ENCODE peak calls at places on chromosome 12, in four cellular contexts. S is K562, W is HepG2, D is GM12878. M is an unnamed sample.

GRCh38 chr12:94575024-94575423 is 75.3 kb downstream of the TMCC3 start:
- DNase-seq in S (no peak), W (no peak), D (no peak), M (no peak)

GRCh38 chr12:43957732-43958131 is 121.9 kb downstream of the TMEM117 start:
- DNase-seq in S (peak; percentile 44), W (peak; percentile 49), D (peak; percentile 28), M (peak; percentile 46)

GRCh38 chr12:3728686-3729085 is 24.2 kb downstream of the CRACR2A start:
- DNase-seq in S (no peak), W (no peak), D (no peak), M (no peak)

GRCh38 chr12:80053048-80053790 is 46.1 kb upstream of the OTOGL start:
- DNase-seq in S (no peak), W (no peak), D (no peak), M (no peak)

GRCh38 chr12:121949643-121950397 is 31.4 kb downstream of the CFAP251 start:
- DNase-seq in S (no peak), W (peak; percentile 82), D (no peak), M (no peak)

GRCh38 chr12:123268850-123269249 is 2.8 kb downstream of the CDK2AP1 start:
- DNase-seq in S (no peak), W (no peak), D (no peak), M (no peak)

GRCh38 chr12:10982244-10982643 is 4.5 kb downstream of the TAS2R50 start:
- DNase-seq in S (no peak), W (no peak), D (peak; percentile 21), M (no peak)

GRCh38 chr12:6871052-6871957 is 1.8 kb downstream of the SPSB2 start:
- DNase-seq in S (peak; percentile 71), W (no peak), D (no peak), M (no peak)

GRCh38 chr12:78863482-78864427 is 819 bp upstream of the SYT1 start:
- DNase-seq in S (no peak), W (no peak), D (no peak), M (peak; percentile 61)

GRCh38 chr12:12612403-12612802 is 727 bp downstream of the CREBL2 start:
- DNase-seq in S (peak; percentile 40), W (peak; percentile 82), D (no peak), M (peak; percentile 28)

GRCh38 chr12:113670742-113671141 is 199.1 kb upstream of the LHX5 start:
- DNase-seq in S (no peak), W (no peak), D (no peak), M (no peak)

GRCh38 chr12:64968989-64969819 is 144.8 kb downstream of the TBC1D30 start:
- DNase-seq in S (no peak), W (peak; percentile 5), D (no peak), M (no peak)

GRCh38 chr12:105214141-105214540 is 21.8 kb downstream of the APPL2 start:
- DNase-seq in S (no peak), W (no peak), D (no peak), M (no peak)

GRCh38 chr12:40473979-40474378 is 218.3 kb upstream of the CNTN1 start:
- DNase-seq in S (no peak), W (no peak), D (no peak), M (no peak)

GRCh38 chr12:79983492-79983891 is 48.6 kb upstream of the PPP1R12A start:
- DNase-seq in S (no peak), W (no peak), D (no peak), M (no peak)

GRCh38 chr12:560666-561065 is 100.9 kb downstream of the B4GALNT3 start:
- DNase-seq in S (no peak), W (no peak), D (no peak), M (no peak)

GRCh38 chr12:55707841-55708694 is at the start of gene ITGA7:
- DNase-seq in S (peak; percentile 60), W (no peak), D (no peak), M (peak; percentile 84)

GRCh38 chr12:118979763-118980406 is 1.5 kb upstream of the SRRM4 start:
- DNase-seq in S (peak; percentile 76), W (peak; percentile 56), D (no peak), M (peak; percentile 78)

GRCh38 chr12:123233505-123234299 is 466 bp downstream of the MTRFR start:
- DNase-seq in S (no peak), W (no peak), D (no peak), M (no peak)

GRCh38 chr12:80709811-80710726 is 2.6 kb downstream of the MYF6 start:
- DNase-seq in S (peak; percentile 11), W (peak; percentile 9), D (no peak), M (peak; percentile 28)

GRCh38 chr12:69685810-69686209 is 13.3 kb downstream of the BEST3 start:
- DNase-seq in S (no peak), W (no peak), D (no peak), M (no peak)

GRCh38 chr12:79183946-79184345 is 319.4 kb downstream of the SYT1 start:
- DNase-seq in S (no peak), W (no peak), D (no peak), M (no peak)

GRCh38 chr12:117367006-117367638 is 5.7 kb upstream of the NOS1 start:
- DNase-seq in S (peak; percentile 77), W (peak; percentile 63), D (peak; percentile 12), M (peak; percentile 81)

GRCh38 chr12:97308576-97309198 is 153.9 kb upstream of the RMST start:
- DNase-seq in S (peak; percentile 50), W (peak; percentile 39), D (peak; percentile 15), M (peak; percentile 7)

GRCh38 chr12:229441-230191 is 15.7 kb upstream of the SLC6A12 start:
- DNase-seq in S (no peak), W (no peak), D (no peak), M (no peak)

GRCh38 chr12:92058664-92059063 is 87.0 kb downstream of the BTG1 start:
- DNase-seq in S (no peak), W (no peak), D (no peak), M (no peak)

GRCh38 chr12:52992699-52993557 is 13.3 kb upstream of the EIF4B start:
- DNase-seq in S (peak; percentile 75), W (peak; percentile 99), D (no peak), M (no peak)

GRCh38 chr12:71958457-71958856 is 19.8 kb downstream of the TPH2 start:
- DNase-seq in S (no peak), W (no peak), D (no peak), M (no peak)

GRCh38 chr12:58841058-58841798 is 79.1 kb downstream of the LRIG3 start:
- DNase-seq in S (no peak), W (no peak), D (no peak), M (no peak)
- TF ChIP-seq SP1 in S (no peak), W (no peak), D (no peak), M (no peak)

GRCh38 chr12:24496755-24497154 is 452.1 kb downstream of the BCAT1 start:
- DNase-seq in S (no peak), W (no peak), D (no peak), M (no peak)

GRCh38 chr12:24494401-24494800 is 454.5 kb downstream of the BCAT1 start:
- DNase-seq in S (no peak), W (no peak), D (no peak), M (no peak)

GRCh38 chr12:24500466-24501232 is 448.3 kb downstream of the BCAT1 start:
- DNase-seq in S (no peak), W (no peak), D (no peak), M (no peak)

GRCh38 chr12:24499151-24500146 is 449.5 kb downstream of the BCAT1 start:
- DNase-seq in S (no peak), W (no peak), D (no peak), M (no peak)
- TF ChIP-seq TARDBP in S (no peak), W (no peak), D (no peak), M (no peak)

GRCh38 chr12:47527816-47528215 is 178.0 kb downstream of the RPAP3 start:
- DNase-seq in S (no peak), W (no peak), D (no peak), M (no peak)
- TF ChIP-seq FOXK2 in S (no peak), W (no peak), D (no peak), M (no peak)

DNA sequence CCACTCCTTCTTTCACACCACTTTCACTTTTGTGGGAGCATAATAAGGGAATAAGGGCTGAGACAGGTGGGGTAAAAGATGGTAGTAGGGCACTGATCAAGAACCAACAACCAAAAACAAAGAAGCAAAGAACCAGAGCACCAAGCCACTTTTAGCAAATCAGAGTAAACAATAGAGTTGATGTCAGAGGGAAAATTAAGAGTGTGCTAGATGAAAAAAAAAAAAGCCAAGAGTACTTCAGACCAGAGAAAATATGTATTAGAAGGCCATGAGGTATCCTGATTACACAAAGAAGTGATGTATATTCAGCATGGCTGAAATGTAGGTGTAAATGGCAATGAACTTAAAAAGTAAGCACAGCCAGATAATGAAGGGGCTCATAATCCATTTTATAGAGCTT is 75.4 kb downstream of the ABCC9 start:
- DNase-seq in S (no peak), W (no peak), D (no peak), M (no peak)
- TF ChIP-seq SP1 in S (no peak), W (no peak), D (no peak), M (no peak)

DNA sequence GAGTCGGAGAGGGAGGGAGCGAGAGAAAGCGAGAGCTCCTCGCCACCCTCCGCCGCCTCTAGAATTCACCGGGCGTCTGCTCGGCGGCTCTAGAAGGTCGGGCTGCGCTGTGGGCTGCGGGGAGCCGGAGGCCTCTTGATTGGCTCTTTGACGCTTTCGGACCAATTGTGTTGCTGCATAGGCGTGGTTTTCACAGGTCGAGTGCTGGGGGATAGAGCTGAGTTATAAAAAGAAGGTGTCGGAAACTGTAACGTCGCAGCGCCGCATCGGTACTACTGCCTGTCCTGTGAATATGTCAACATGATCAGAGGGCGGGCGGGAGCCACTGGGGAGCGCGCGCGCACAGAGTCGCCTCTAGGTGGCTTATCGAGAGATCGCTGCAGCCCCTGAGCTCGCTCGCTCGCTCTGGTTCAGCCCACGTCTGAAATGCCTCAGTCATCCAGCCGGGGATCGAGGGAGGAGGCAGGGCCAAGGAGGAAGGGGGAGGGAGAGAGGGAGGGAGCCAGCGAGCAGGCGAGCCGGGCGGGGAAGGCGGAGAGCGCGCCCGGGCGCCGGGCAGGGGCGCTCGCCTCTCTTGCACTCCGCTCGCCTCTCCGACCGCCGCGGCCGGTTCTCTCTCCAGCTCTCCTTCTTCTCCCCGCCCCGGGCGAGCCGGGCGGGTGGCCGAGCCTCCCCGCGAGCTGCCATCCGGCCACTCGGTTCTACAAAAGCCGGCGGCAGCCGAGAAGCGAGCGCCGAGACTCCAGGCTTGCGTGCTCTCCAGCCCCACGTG is at the start of gene TBX3:
- DNase-seq in S (peak; percentile 89), W (peak; percentile 98), D (no peak), M (peak; percentile 83)
- TF ChIP-seq TARDBP in S (no peak), W (peak; percentile 89), D (no peak), M (no peak)

DNA sequence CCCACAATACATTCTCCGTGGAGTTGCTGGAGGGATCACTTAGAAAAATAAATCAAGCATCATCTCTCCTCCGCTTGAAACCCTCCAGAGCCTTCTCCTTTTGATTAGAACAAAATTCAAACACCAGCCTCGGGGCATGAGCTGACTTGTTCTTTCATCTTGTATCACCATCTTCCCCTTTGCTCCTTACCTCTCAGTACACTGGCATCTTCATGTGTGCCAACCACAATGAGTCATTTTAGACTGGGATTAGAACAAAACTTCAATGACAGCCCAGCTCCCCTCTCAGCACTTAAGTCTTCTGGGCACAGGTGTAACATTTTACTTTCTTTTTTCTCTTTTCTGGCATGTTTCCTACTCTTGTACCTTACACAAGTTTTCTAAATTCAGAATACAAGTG is 1159.2 kb upstream of the TMEM132C start:
- DNase-seq in S (no peak), W (no peak), D (no peak), M (no peak)
- TF ChIP-seq FOXK2 in S (no peak), W (no peak), D (no peak), M (no peak)

M was measured in HEK293T.